ENCODE peak calls at places on chromosomes 6 and 20, in seven cellular contexts. E is stimulated activated effector memory CD8-positive, alpha-beta T cell treated with anti-CD3 and anti-CD28 coated beads, Interleukin-12 subunit alpha, Interleukin-12 subunit beta, amount 100 ng/mL, for 72 hours; O is suprapubic skin; A is NAMALWA; M is nucleus accumbens; L is GM23338; P is ACHN. T is an unnamed sample.

GRCh38 chr6:108114861-108115597 is 40.5 kb upstream of the OSTM1 start:
- DNase-seq in L (peak), M (no peak), E (peak), O (peak), A (no peak), P (peak), T (no peak)

GRCh38 chr6:82364087-82365010 is 732 bp downstream of the TPBG start:
- DNase-seq in E (peak), A (no peak), M (no peak), P (peak), O (peak), L (peak), T (no peak)

GRCh38 chr6:109760208-109760607 is 69.1 kb downstream of the FIG4 start:
- DNase-seq in O (no peak), E (no peak), L (no peak), P (no peak), M (no peak), A (no peak), T (no peak)

GRCh38 chr20:45592574-45593189 is 13.6 kb upstream of the WFDC8 start:
- DNase-seq in E (no peak), P (peak), L (peak), O (no peak), M (no peak), A (peak), T (no peak)

GRCh38 chr6:126107475-126108121 is 121.3 kb downstream of the TRMT11 start:
- DNase-seq in L (peak), O (no peak), M (no peak), P (no peak), E (no peak), A (no peak), T (no peak)

GRCh38 chr20:38355161-38356012 is 9.1 kb downstream of the LBP start:
- DNase-seq in A (peak), E (no peak), P (no peak), O (no peak), M (peak), L (peak), T (no peak)

GRCh38 chr20:18057106-18057993 is at the start of gene OVOL2:
- DNase-seq in L (peak), E (no peak), O (peak), M (no peak), A (no peak), P (no peak), T (no peak)

GRCh38 chr20:35568645-35569044 is 26.8 kb downstream of the ERGIC3 start:
- DNase-seq in E (no peak), A (peak), M (no peak), P (peak), O (no peak), L (peak), T (no peak)

GRCh38 chr6:134707342-134707982 is 242.4 kb downstream of the ALDH8A1 start:
- DNase-seq in P (peak), L (peak), M (no peak), E (no peak), A (peak), O (no peak), T (no peak)

GRCh38 chr20:31811796-31812728 is 7.1 kb upstream of the MYLK2 start:
- DNase-seq in A (no peak), E (no peak), P (no peak), M (no peak), O (peak), L (no peak), T (no peak)

GRCh38 chr6:69835414-69836179 is 30.8 kb upstream of the COL19A1 start:
- DNase-seq in L (peak), O (no peak), P (peak), M (peak), A (peak), E (no peak), T (no peak)

GRCh38 chr6:149964243-149965190 is 774 bp downstream of the ULBP1 start:
- DNase-seq in O (peak), P (no peak), A (no peak), M (no peak), L (no peak), E (no peak), T (no peak)

GRCh38 chr6:24931296-24931695 is 4.5 kb downstream of the RIPOR2 start:
- DNase-seq in P (no peak), E (no peak), L (no peak), A (no peak), O (no peak), M (no peak), T (no peak)

GRCh38 chr6:45327956-45328522 is at the start of gene RUNX2:
- DNase-seq in O (no peak), L (peak), P (peak), M (no peak), A (no peak), E (no peak), T (no peak)

GRCh38 chr6:170279977-170280688 is 10.7 kb downstream of the DLL1 start:
- DNase-seq in O (no peak), E (no peak), A (peak), P (no peak), M (no peak), L (no peak), T (no peak)

GRCh38 chr6:107230024-107230423 is 114.7 kb upstream of the BEND3 start:
- DNase-seq in A (no peak), L (no peak), E (no peak), P (no peak), O (no peak), M (no peak), T (no peak)

GRCh38 chr6:16129623-16130243 is 847 bp downstream of the MYLIP start:
- DNase-seq in M (no peak), A (peak), P (peak), L (peak), O (no peak), E (peak), T (no peak)

GRCh38 chr6:46014511-46015118 is 1.0 kb downstream of the CLIC5 start:
- DNase-seq in E (no peak), A (no peak), O (no peak), M (no peak), L (peak), P (no peak), T (no peak)

GRCh38 chr20:12327205-12327604 is 409.5 kb downstream of the BTBD3 start:
- DNase-seq in A (no peak), L (no peak), P (no peak), E (no peak), O (no peak), M (no peak), T (no peak)

GRCh38 chr6:108167449-108167903 is 1.7 kb downstream of the NR2E1 start:
- DNase-seq in O (no peak), E (no peak), L (peak), M (no peak), A (no peak), P (no peak), T (no peak)

GRCh38 chr6:17986656-17987575 is 519 bp downstream of the KIF13A start:
- DNase-seq in A (no peak), M (peak), E (no peak), O (peak), L (peak), P (peak), T (peak)

GRCh38 chr6:82227770-82228169 is 19.8 kb downstream of the IBTK start:
- DNase-seq in L (no peak), E (no peak), M (no peak), O (no peak), P (no peak), A (no peak), T (no peak)

GRCh38 chr6:80341330-80341729 is 234.9 kb downstream of the BCKDHB start:
- DNase-seq in P (no peak), O (no peak), E (no peak), A (no peak), M (no peak), L (no peak), T (no peak)

GRCh38 chr6:166672624-166673165 is 45.6 kb upstream of the RPS6KA2 start:
- DNase-seq in P (no peak), M (no peak), A (no peak), E (no peak), O (no peak), L (no peak), T (no peak)

GRCh38 chr20:41413169-41413568 is 46.6 kb upstream of the EMILIN3 start:
- DNase-seq in A (no peak), M (no peak), O (no peak), L (no peak), P (no peak), E (no peak), T (no peak)

GRCh38 chr20:44123874-44124535 is 63.0 kb downstream of the JPH2 start:
- DNase-seq in P (no peak), M (no peak), A (no peak), O (no peak), L (no peak), E (no peak), T (no peak)

GRCh38 chr20:52094693-52095092 is 96.9 kb downstream of the ZFP64 start:
- DNase-seq in P (no peak), L (no peak), M (no peak), O (no peak), E (no peak), A (no peak), T (no peak)

GRCh38 chr6:302760-303159 is 10.5 kb downstream of the DUSP22 start:
- DNase-seq in L (no peak), O (no peak), E (no peak), M (no peak), P (no peak), A (no peak), T (no peak)

GRCh38 chr20:21632031-21632430 is 73.4 kb upstream of the PAX1 start:
- DNase-seq in M (no peak), P (no peak), L (no peak), O (no peak), E (no peak), A (no peak), T (no peak)

GRCh38 chr6:18763086-18763485 is 375.9 kb downstream of the RNF144B start:
- DNase-seq in M (no peak), P (no peak), L (no peak), A (no peak), E (no peak), O (no peak), T (no peak)